ENCODE peak calls at places on chromosome 18, in four cellular contexts. One of them, this sample, is unnamed.

GRCh38 chr18:12393998-12394397 is 13.7 kb upstream of the PRELID3A start:
- DNase-seq in bronchial epithelial cell: peak
- DNase-seq in osteoblast: peak
- DNase-seq in cardiac muscle cell: no peak
- DNase-seq in this sample: no peak

GRCh38 chr18:35707674-35708073 is 126.1 kb downstream of the GALNT1 start:
- DNase-seq in cardiac muscle cell: no peak
- DNase-seq in osteoblast: peak
- DNase-seq in bronchial epithelial cell: no peak
- DNase-seq in this sample: no peak

GRCh38 chr18:3688682-3689081 is 238.7 kb downstream of the TGIF1 start:
- DNase-seq in cardiac muscle cell: peak
- DNase-seq in bronchial epithelial cell: peak
- DNase-seq in osteoblast: peak
- DNase-seq in this sample: no peak

GRCh38 chr18:3722662-3723433 is 272.9 kb downstream of the TGIF1 start:
- DNase-seq in cardiac muscle cell: no peak
- DNase-seq in osteoblast: no peak
- DNase-seq in bronchial epithelial cell: no peak
- DNase-seq in this sample: no peak

GRCh38 chr18:3525870-3526420 is 76.0 kb downstream of the TGIF1 start:
- DNase-seq in bronchial epithelial cell: no peak
- DNase-seq in osteoblast: no peak
- DNase-seq in cardiac muscle cell: peak
- DNase-seq in this sample: peak

GRCh38 chr18:74796928-74797576 is 199.4 kb downstream of the ZNF407 start:
- DNase-seq in bronchial epithelial cell: peak
- DNase-seq in cardiac muscle cell: peak
- DNase-seq in osteoblast: no peak
- DNase-seq in this sample: peak

GRCh38 chr18:57029761-57030160 is 117.1 kb upstream of the BOD1L2 start:
- DNase-seq in bronchial epithelial cell: peak
- DNase-seq in cardiac muscle cell: peak
- DNase-seq in osteoblast: no peak
- DNase-seq in this sample: no peak

GRCh38 chr18:79693561-79694205 is 14.1 kb downstream of the CTDP1 start:
- DNase-seq in osteoblast: peak
- DNase-seq in bronchial epithelial cell: no peak
- DNase-seq in cardiac muscle cell: no peak
- DNase-seq in this sample: peak

GRCh38 chr18:46868171-46868921 is 49.0 kb downstream of the PIAS2 start:
- DNase-seq in osteoblast: no peak
- DNase-seq in bronchial epithelial cell: peak
- DNase-seq in cardiac muscle cell: no peak
- DNase-seq in this sample: no peak

GRCh38 chr18:49048361-49048760 is 97.6 kb upstream of the SMAD7 start:
- DNase-seq in osteoblast: peak
- DNase-seq in cardiac muscle cell: peak
- DNase-seq in bronchial epithelial cell: no peak
- DNase-seq in this sample: no peak

GRCh38 chr18:56541790-56542189 is 96.6 kb downstream of the TXNL1 start:
- DNase-seq in bronchial epithelial cell: no peak
- DNase-seq in cardiac muscle cell: no peak
- DNase-seq in osteoblast: no peak
- DNase-seq in this sample: no peak

GRCh38 chr18:49886891-49887764 is 73.8 kb upstream of the ACAA2 start:
- DNase-seq in bronchial epithelial cell: peak
- DNase-seq in cardiac muscle cell: no peak
- DNase-seq in osteoblast: no peak
- DNase-seq in this sample: no peak

GRCh38 chr18:74131124-74131523 is 16.5 kb downstream of the FBXO15 start:
- DNase-seq in osteoblast: no peak
- DNase-seq in cardiac muscle cell: no peak
- DNase-seq in bronchial epithelial cell: no peak
- DNase-seq in this sample: no peak

GRCh38 chr18:3069671-3070433 is 56.9 kb upstream of the LPIN2 start:
- DNase-seq in osteoblast: no peak
- DNase-seq in bronchial epithelial cell: no peak
- DNase-seq in cardiac muscle cell: no peak
- DNase-seq in this sample: no peak

GRCh38 chr18:56873441-56874140 is 222.4 kb downstream of the WDR7 start:
- DNase-seq in cardiac muscle cell: peak
- DNase-seq in osteoblast: no peak
- DNase-seq in bronchial epithelial cell: no peak
- DNase-seq in this sample: no peak

GRCh38 chr18:3397786-3398185 is 52.2 kb upstream of the TGIF1 start:
- DNase-seq in cardiac muscle cell: no peak
- DNase-seq in bronchial epithelial cell: no peak
- DNase-seq in osteoblast: no peak
- DNase-seq in this sample: no peak

GRCh38 chr18:23645561-23645960 is 17.1 kb downstream of the ANKRD29 start:
- DNase-seq in osteoblast: peak
- DNase-seq in bronchial epithelial cell: no peak
- DNase-seq in cardiac muscle cell: no peak
- DNase-seq in this sample: no peak

GRCh38 chr18:44229693-44230108 is 451.0 kb upstream of the SETBP1 start:
- DNase-seq in bronchial epithelial cell: peak
- DNase-seq in cardiac muscle cell: peak
- DNase-seq in osteoblast: no peak
- DNase-seq in this sample: no peak

GRCh38 chr18:5895300-5895885 is at the start of gene TMEM200C:
- DNase-seq in bronchial epithelial cell: no peak
- DNase-seq in cardiac muscle cell: peak
- DNase-seq in osteoblast: peak
- DNase-seq in this sample: peak

GRCh38 chr18:24771300-24771699 is 310.9 kb downstream of the HRH4 start:
- DNase-seq in cardiac muscle cell: no peak
- DNase-seq in osteoblast: no peak
- DNase-seq in bronchial epithelial cell: no peak
- DNase-seq in this sample: no peak

GRCh38 chr18:63154350-63155152 is 165.0 kb downstream of the BCL2 start:
- DNase-seq in bronchial epithelial cell: no peak
- DNase-seq in osteoblast: no peak
- DNase-seq in cardiac muscle cell: no peak
- DNase-seq in this sample: no peak

GRCh38 chr18:29041976-29042375 is 865.0 kb upstream of the CDH2 start:
- DNase-seq in osteoblast: no peak
- DNase-seq in bronchial epithelial cell: peak
- DNase-seq in cardiac muscle cell: no peak
- DNase-seq in this sample: no peak

GRCh38 chr18:48878471-48878870 is 72.3 kb downstream of the SMAD7 start:
- DNase-seq in osteoblast: peak
- DNase-seq in cardiac muscle cell: no peak
- DNase-seq in bronchial epithelial cell: no peak
- DNase-seq in this sample: no peak

GRCh38 chr18:905948-906415 is 1.3 kb downstream of the ADCYAP1 start:
- DNase-seq in bronchial epithelial cell: no peak
- DNase-seq in cardiac muscle cell: no peak
- DNase-seq in osteoblast: peak
- DNase-seq in this sample: peak

GRCh38 chr18:47163241-47163640 is 12.9 kb downstream of the IER3IP1 start:
- DNase-seq in osteoblast: peak
- DNase-seq in bronchial epithelial cell: peak
- DNase-seq in cardiac muscle cell: peak
- DNase-seq in this sample: no peak

GRCh38 chr18:51195602-51196115 is 1.8 kb downstream of the MEX3C start:
- DNase-seq in osteoblast: peak
- DNase-seq in bronchial epithelial cell: peak
- DNase-seq in cardiac muscle cell: peak
- DNase-seq in this sample: peak

GRCh38 chr18:48804856-48805610 is 145.7 kb downstream of the SMAD7 start:
- DNase-seq in cardiac muscle cell: no peak
- DNase-seq in bronchial epithelial cell: no peak
- DNase-seq in osteoblast: no peak
- DNase-seq in this sample: no peak

GRCh38 chr18:36593001-36593400 is 235.8 kb downstream of the TPGS2 start:
- DNase-seq in osteoblast: peak
- DNase-seq in bronchial epithelial cell: peak
- DNase-seq in cardiac muscle cell: peak
- DNase-seq in this sample: no peak

GRCh38 chr18:13401404-13401803 is 182.8 kb downstream of the LDLRAD4 start:
- DNase-seq in bronchial epithelial cell: no peak
- DNase-seq in cardiac muscle cell: no peak
- DNase-seq in osteoblast: peak
- DNase-seq in this sample: no peak

GRCh38 chr18:56248613-56249235 is 389.7 kb downstream of the TXNL1 start:
- DNase-seq in osteoblast: no peak
- DNase-seq in cardiac muscle cell: no peak
- DNase-seq in bronchial epithelial cell: no peak
- DNase-seq in this sample: peak

GRCh38 chr18:75100832-75101630 is 107.9 kb downstream of the PTGR3 start:
- DNase-seq in osteoblast: no peak
- DNase-seq in cardiac muscle cell: peak
- DNase-seq in bronchial epithelial cell: no peak
- DNase-seq in this sample: no peak

GRCh38 chr18:43587538-43588153 is 310.4 kb upstream of the SYT4 start:
- DNase-seq in bronchial epithelial cell: peak
- DNase-seq in osteoblast: peak
- DNase-seq in cardiac muscle cell: peak
- DNase-seq in this sample: peak

GRCh38 chr18:63883617-63884016 is 3.9 kb upstream of the SERPINB2 start:
- DNase-seq in cardiac muscle cell: peak
- DNase-seq in bronchial epithelial cell: peak
- DNase-seq in osteoblast: no peak
- DNase-seq in this sample: no peak

GRCh38 chr18:55234366-55235093 is 275.3 kb upstream of the CCDC68 start:
- DNase-seq in osteoblast: peak
- DNase-seq in cardiac muscle cell: peak
- DNase-seq in bronchial epithelial cell: peak
- DNase-seq in this sample: peak

GRCh38 chr18:65754121-65754520 is 3.3 kb downstream of the CDH7 start:
- DNase-seq in bronchial epithelial cell: peak
- DNase-seq in cardiac muscle cell: no peak
- DNase-seq in osteoblast: peak
- DNase-seq in this sample: no peak

GRCh38 chr18:58144106-58144505 is 100.1 kb downstream of the NEDD4L start:
- DNase-seq in bronchial epithelial cell: no peak
- DNase-seq in cardiac muscle cell: no peak
- DNase-seq in osteoblast: no peak
- DNase-seq in this sample: no peak

GRCh38 chr18:58143391-58143790 is 99.4 kb downstream of the NEDD4L start:
- DNase-seq in bronchial epithelial cell: no peak
- DNase-seq in osteoblast: no peak
- DNase-seq in cardiac muscle cell: peak
- DNase-seq in this sample: no peak

GRCh38 chr18:58136865-58137264 is 92.8 kb downstream of the NEDD4L start:
- DNase-seq in osteoblast: no peak
- DNase-seq in bronchial epithelial cell: no peak
- DNase-seq in cardiac muscle cell: peak
- DNase-seq in this sample: no peak

GRCh38 chr18:58139627-58140026 is 95.6 kb downstream of the NEDD4L start:
- DNase-seq in osteoblast: no peak
- DNase-seq in cardiac muscle cell: no peak
- DNase-seq in bronchial epithelial cell: peak
- DNase-seq in this sample: no peak

DNA sequence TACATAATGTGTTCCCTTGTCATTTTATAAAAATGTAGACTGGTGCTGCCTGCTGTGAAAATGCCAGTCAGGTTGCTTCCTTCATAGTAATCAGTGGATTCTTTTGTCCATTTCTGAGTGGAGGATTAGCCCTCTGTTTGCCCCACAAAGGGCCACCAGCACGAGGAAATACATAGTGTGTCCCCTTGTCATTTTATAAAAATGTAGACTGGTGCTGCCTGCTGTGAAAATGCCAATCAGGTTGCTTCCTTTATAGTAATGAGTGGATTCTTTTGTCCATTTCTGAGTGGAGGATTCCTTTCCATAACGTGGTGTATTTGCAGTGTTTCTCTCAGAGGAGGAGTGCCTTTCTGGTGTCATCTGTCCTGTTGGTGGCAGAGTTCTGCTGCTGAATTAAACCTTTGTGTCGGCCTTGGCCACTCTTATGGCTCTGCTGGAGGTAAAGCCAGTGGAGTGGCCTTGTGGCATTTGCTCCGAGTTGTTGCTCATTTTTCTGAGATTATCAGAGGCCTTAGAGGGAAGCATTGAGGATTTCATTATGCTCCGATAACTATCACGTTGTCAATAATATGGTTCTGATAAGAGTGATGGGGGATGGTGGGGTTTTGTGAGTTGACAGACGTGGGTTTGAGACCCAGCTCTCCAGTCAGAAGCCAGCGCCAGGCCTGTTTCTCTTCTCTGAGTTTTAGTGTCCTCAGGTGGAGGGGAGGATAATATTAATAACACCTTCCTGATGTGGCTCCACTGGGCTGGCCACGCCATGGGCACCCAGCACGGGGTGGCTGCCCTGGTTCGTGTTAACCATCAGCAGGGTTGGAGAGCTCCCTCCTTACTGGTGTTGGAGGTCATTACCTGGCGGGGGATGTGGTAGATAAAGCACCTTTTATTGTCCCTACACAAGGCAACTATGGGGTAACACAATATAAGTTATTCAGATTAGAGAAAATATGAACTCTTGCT is 96.6 kb downstream of the NEDD4L start:
- DNase-seq in cardiac muscle cell: no peak
- DNase-seq in bronchial epithelial cell: no peak
- DNase-seq in osteoblast: no peak
- DNase-seq in this sample: no peak
- TF ChIP-seq CTCF in cardiac muscle cell: no peak
- TF ChIP-seq CTCF in bronchial epithelial cell: no peak
- TF ChIP-seq CTCF in osteoblast: no peak
- TF ChIP-seq CTCF in this sample: no peak

GRCh38 chr18:76404345-76404831 is 90.7 kb downstream of the ZNF516 start:
- DNase-seq in cardiac muscle cell: no peak
- DNase-seq in osteoblast: no peak
- DNase-seq in bronchial epithelial cell: no peak
- DNase-seq in this sample: no peak

GRCh38 chr18:76405280-76405679 is 89.8 kb downstream of the ZNF516 start:
- DNase-seq in osteoblast: no peak
- DNase-seq in bronchial epithelial cell: no peak
- DNase-seq in cardiac muscle cell: no peak
- DNase-seq in this sample: no peak

GRCh38 chr18:76406791-76407190 is 88.3 kb downstream of the ZNF516 start:
- DNase-seq in osteoblast: no peak
- DNase-seq in cardiac muscle cell: no peak
- DNase-seq in bronchial epithelial cell: no peak
- DNase-seq in this sample: no peak

GRCh38 chr18:76407681-76408080 is 87.4 kb downstream of the ZNF516 start:
- DNase-seq in bronchial epithelial cell: no peak
- DNase-seq in osteoblast: no peak
- DNase-seq in cardiac muscle cell: no peak
- DNase-seq in this sample: no peak

GRCh38 chr18:76405761-76406356 is 89.2 kb downstream of the ZNF516 start:
- DNase-seq in cardiac muscle cell: peak
- DNase-seq in osteoblast: peak
- DNase-seq in bronchial epithelial cell: no peak
- DNase-seq in this sample: no peak
- TF ChIP-seq CTCF in cardiac muscle cell: peak
- TF ChIP-seq CTCF in osteoblast: peak
- TF ChIP-seq CTCF in bronchial epithelial cell: peak
- TF ChIP-seq CTCF in this sample: no peak

GRCh38 chr18:52694804-52695203 is 354.8 kb downstream of the DCC start:
- DNase-seq in osteoblast: no peak
- DNase-seq in cardiac muscle cell: peak
- DNase-seq in bronchial epithelial cell: no peak
- DNase-seq in this sample: peak
- TF ChIP-seq CTCF in osteoblast: peak
- TF ChIP-seq CTCF in cardiac muscle cell: peak
- TF ChIP-seq CTCF in bronchial epithelial cell: peak
- TF ChIP-seq CTCF in this sample: no peak

GRCh38 chr18:58320907-58321561 is 277.0 kb downstream of the NEDD4L start:
- DNase-seq in bronchial epithelial cell: no peak
- DNase-seq in cardiac muscle cell: no peak
- DNase-seq in osteoblast: no peak
- DNase-seq in this sample: no peak
- TF ChIP-seq CTCF in bronchial epithelial cell: peak
- TF ChIP-seq CTCF in cardiac muscle cell: no peak
- TF ChIP-seq CTCF in osteoblast: peak
- TF ChIP-seq CTCF in this sample: no peak